ENCODE peak calls at places on chromosomes 2 and 18, in four cellular contexts. R is HCT116, C is heart left ventricle, G is tibial nerve. F is an unnamed sample.

GRCh38 chr2:2860583-2861300 is 516.9 kb downstream of the EIPR1 start:
- DNase-seq in R (no peak), C (no peak), G (no peak), F (no peak)

GRCh38 chr2:196101325-196101981 is 32.8 kb upstream of the DNAH7 start:
- DNase-seq in R (no peak), C (no peak), G (no peak), F (no peak)

GRCh38 chr2:172293952-172294351 is 133.4 kb upstream of the ITGA6 start:
- DNase-seq in R (no peak), C (no peak), G (peak; percentile 52), F (peak; percentile 40)

GRCh38 chr2:163465440-163465839 is 270.4 kb downstream of the FIGN start:
- DNase-seq in R (no peak), C (no peak), G (no peak), F (no peak)

GRCh38 chr18:47100214-47100831 is 50.0 kb downstream of the HDHD2 start:
- DNase-seq in R (peak; percentile 39), C (peak; percentile 31), G (peak; percentile 31), F (peak; percentile 59)

GRCh38 chr2:162890690-162891311 is 52.2 kb upstream of the KCNH7 start:
- DNase-seq in R (peak; percentile 49), C (no peak), G (no peak), F (no peak)

GRCh38 chr2:224938670-224939309 is 103.5 kb downstream of the DOCK10 start:
- DNase-seq in R (no peak), C (no peak), G (no peak), F (no peak)

GRCh38 chr18:77070627-77071026 is 62.0 kb downstream of the MBP start:
- DNase-seq in R (no peak), C (no peak), G (no peak), F (no peak)

GRCh38 chr2:128777091-128778045 is 458.7 kb upstream of the HS6ST1 start:
- DNase-seq in R (no peak), C (peak; percentile 10), G (no peak), F (no peak)

GRCh38 chr18:45227004-45227403 is 388.3 kb upstream of the SLC14A2 start:
- DNase-seq in R (no peak), C (no peak), G (no peak), F (no peak)

GRCh38 chr2:149885468-149885867 is 297.9 kb upstream of the MMADHC start:
- DNase-seq in R (no peak), C (no peak), G (no peak), F (peak; percentile 57)

GRCh38 chr2:74507926-74508520 is 528 bp upstream of the PCGF1 start:
- DNase-seq in R (no peak), C (peak; percentile 35), G (no peak), F (no peak)

GRCh38 chr2:182716665-182716990 is 571 bp downstream of the DNAJC10 start:
- DNase-seq in R (no peak), C (peak; percentile 20), G (no peak), F (no peak)

GRCh38 chr2:118274841-118275510 is 186.7 kb downstream of the INSIG2 start:
- DNase-seq in R (no peak), C (no peak), G (no peak), F (no peak)

GRCh38 chr2:235793163-235793752 is 299.4 kb downstream of the AGAP1 start:
- DNase-seq in R (no peak), C (no peak), G (no peak), F (no peak)

GRCh38 chr2:3041841-3042600 is 335.6 kb downstream of the EIPR1 start:
- DNase-seq in R (no peak), C (peak; percentile 80), G (no peak), F (no peak)

GRCh38 chr2:71829008-71829407 is 318.7 kb downstream of the CYP26B1 start:
- DNase-seq in R (no peak), C (no peak), G (no peak), F (no peak)

GRCh38 chr2:175107146-175107545 is 60.9 kb downstream of the ATF2 start:
- DNase-seq in R (no peak), C (no peak), G (no peak), F (no peak)

GRCh38 chr2:201262718-201263117 is 2.4 kb downstream of the CASP8 start:
- DNase-seq in R (no peak), C (no peak), G (no peak), F (no peak)
- TF ChIP-seq CTCF in R (no peak), C (no peak), G (no peak), F (no peak)

DNA sequence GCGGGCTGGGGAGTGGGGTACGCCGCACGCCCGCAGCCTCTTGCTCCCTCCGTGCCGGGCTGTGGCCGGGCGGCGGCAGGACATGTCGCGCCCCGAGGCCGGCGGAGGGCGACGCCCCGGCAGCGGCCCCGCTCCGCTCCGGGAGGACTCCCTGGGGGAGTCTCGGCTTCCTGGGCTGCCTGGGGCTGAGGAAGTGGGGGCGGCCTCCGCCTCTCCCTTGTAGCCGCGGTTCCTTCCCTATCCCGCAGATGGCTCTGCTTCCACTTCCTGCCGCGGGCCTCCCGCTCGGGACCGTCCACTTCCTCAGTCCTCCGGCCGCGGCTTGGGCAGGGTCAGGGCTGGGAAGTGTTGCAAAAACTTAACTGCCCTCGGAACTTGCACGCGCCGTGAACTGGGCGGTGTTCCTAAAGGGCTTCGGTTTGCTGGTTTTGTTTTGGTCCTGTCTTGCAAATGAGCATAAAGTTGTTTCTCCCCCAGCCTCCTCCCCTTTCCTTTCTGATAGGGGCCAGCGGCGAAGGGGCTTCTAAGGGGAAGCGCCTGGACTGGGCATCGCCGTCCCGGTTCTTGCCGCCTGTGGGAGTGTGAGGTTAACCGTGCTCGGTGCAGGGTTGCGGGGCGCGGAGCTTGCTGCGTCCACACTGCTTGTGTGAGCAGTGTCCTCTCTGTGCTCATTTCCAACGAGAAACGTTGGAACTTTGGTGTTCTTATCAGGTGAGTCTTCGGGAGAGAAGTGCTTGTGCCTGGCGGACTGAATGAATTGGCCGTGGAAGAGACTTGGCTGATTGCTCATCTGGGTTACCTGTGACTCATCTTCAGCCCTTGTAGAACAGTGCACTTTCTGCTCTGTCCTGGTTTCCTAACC is 600 bp downstream of the RALB start:
- DNase-seq in R (no peak), C (peak; percentile 88), G (peak; percentile 70), F (peak; percentile 91)
- TF ChIP-seq POLR2A in R (no peak), C (no peak), G (peak; percentile 8), F (peak; percentile 38)

GRCh38 chr2:27212626-27213471 is 781 bp upstream of the SLC5A6 start:
- DNase-seq in R (no peak), C (no peak), G (no peak), F (no peak)
- TF ChIP-seq CTCF in R (no peak), C (no peak), G (no peak), F (no peak)

GRCh38 chr2:185318271-185318724 is 420.3 kb upstream of the FSIP2 start:
- DNase-seq in R (no peak), C (no peak), G (no peak), F (no peak)
- TF ChIP-seq POLR2A in R (no peak), C (no peak), G (no peak), F (no peak)

DNA sequence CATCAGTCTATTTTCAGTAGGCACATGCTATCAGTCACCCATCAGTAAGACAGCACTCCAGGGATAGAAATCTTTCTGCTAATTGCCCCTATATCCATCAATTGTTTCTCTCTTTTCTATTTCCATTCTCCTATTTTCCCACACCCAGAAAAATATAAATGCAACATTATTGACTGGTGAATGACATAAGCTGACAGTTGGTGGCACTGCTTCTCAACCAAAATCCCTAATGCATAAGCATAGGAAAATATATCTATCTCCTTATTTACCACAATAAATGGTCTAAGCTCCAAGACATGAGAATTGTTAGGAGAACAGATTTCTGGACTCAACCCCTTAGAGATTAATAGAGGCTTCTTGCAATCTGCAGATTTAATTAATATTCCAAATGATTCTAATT is 64.0 kb upstream of the REG3A start:
- DNase-seq in R (no peak), C (no peak), G (no peak), F (no peak)
- TF ChIP-seq CTCF in R (no peak), C (no peak), G (no peak), F (no peak)

DNA sequence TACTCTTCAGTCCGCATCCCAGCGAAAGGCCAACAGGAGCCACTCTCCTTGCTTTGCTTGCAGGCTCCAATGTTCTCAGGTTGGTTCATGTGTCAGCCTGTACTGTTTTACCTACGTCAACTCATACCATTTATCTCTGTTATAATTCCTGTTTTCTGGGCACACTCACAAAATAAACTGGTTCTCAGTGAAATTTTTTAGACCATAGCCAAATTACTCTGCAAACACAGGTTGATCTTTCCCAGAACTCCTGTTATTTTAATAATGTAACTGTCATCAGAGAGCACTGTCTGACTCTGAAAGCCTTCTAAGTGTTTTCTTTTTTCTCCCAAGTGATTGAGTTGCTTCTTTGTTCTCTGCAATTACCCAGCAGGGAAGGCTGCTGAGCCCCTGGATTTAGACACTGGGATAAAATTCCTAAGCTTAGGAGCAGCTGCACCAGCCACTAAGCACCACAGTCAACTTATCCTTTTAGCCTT is 111.6 kb upstream of the PIEZO2 start:
- DNase-seq in R (no peak), C (no peak), G (no peak), F (no peak)
- TF ChIP-seq POLR2A in R (no peak), C (no peak), G (no peak), F (no peak)

GRCh38 chr2:112184121-112184520 is 45.9 kb downstream of the FBLN7 start:
- DNase-seq in R (no peak), C (no peak), G (no peak), F (no peak)
- TF ChIP-seq CTCF in R (no peak), C (no peak), G (no peak), F (no peak)

F was measured in right lobe of liver.